ENCODE peak calls at places on chromosomes 12 and 14, in ten cellular contexts. I, H, U, B, A, K, W, S, X and E are unnamed samples.

GRCh38 chr12:123949118-123949774 is 23.4 kb downstream of the CCDC92 start:
- DNase-seq in W (no peak), S (no peak), B (peak), U (no peak), K (no peak), I (no peak), A (peak), H (no peak), X (no peak), E (no peak)

GRCh38 chr12:92827836-92828431 is 101.2 kb downstream of the EEA1 start:
- DNase-seq in W (peak), H (peak), A (peak), X (no peak), S (peak), I (peak), U (peak), K (peak), B (no peak), E (peak)

GRCh38 chr14:65491274-65491673 is 78.7 kb downstream of the FUT8 start:
- DNase-seq in S (no peak), X (no peak), K (no peak), W (no peak), B (no peak), I (no peak), H (no peak), U (no peak), A (no peak), E (no peak)

GRCh38 chr12:29569392-29569791 is 71.9 kb upstream of the OVCH1 start:
- DNase-seq in I (no peak), S (no peak), A (no peak), W (no peak), H (no peak), U (no peak), K (peak), X (no peak), B (no peak), E (no peak)

GRCh38 chr14:37234222-37234621 is 36.5 kb downstream of the MIPOL1 start:
- DNase-seq in B (no peak), X (no peak), I (no peak), A (no peak), S (no peak), W (no peak), U (no peak), H (no peak), K (no peak), E (no peak)

GRCh38 chr12:57735198-57735855 is 3.2 kb downstream of the AGAP2 start:
- DNase-seq in K (peak), S (no peak), H (no peak), B (no peak), X (no peak), U (no peak), A (peak), I (no peak), W (no peak), E (no peak)

GRCh38 chr12:75452675-75453330 is 27.8 kb upstream of the GLIPR1 start:
- DNase-seq in K (peak), I (no peak), W (no peak), A (no peak), H (no peak), X (no peak), U (no peak), S (peak), B (no peak), E (peak)

GRCh38 chr12:28578361-28578760 is 388.1 kb downstream of the CCDC91 start:
- DNase-seq in A (no peak), S (peak), X (no peak), B (no peak), U (no peak), W (peak), K (peak), H (no peak), I (no peak), E (peak)

GRCh38 chr14:103867523-103867953 is 20.2 kb upstream of the PPP1R13B start:
- DNase-seq in B (no peak), A (no peak), I (no peak), S (no peak), K (no peak), U (no peak), X (no peak), H (no peak), W (no peak), E (no peak)

GRCh38 chr12:117134059-117134458 is 34.8 kb upstream of the TESC start:
- DNase-seq in A (no peak), B (no peak), K (peak), U (peak), I (no peak), H (no peak), W (no peak), S (no peak), X (no peak), E (peak)

GRCh38 chr12:109144224-109144623 is 27.8 kb downstream of the ACACB start:
- DNase-seq in W (no peak), U (no peak), H (no peak), I (no peak), B (no peak), A (no peak), S (no peak), X (no peak), K (no peak), E (no peak)

GRCh38 chr12:124673881-124674617 is 106.6 kb upstream of the NCOR2 start:
- DNase-seq in S (no peak), X (no peak), B (no peak), A (no peak), W (no peak), H (no peak), I (no peak), U (no peak), K (no peak), E (no peak)

GRCh38 chr12:130948136-130948535 is 5.6 kb upstream of the ADGRD1 start:
- DNase-seq in U (no peak), K (no peak), W (no peak), S (no peak), I (no peak), X (no peak), B (no peak), H (no peak), A (peak), E (no peak)

GRCh38 chr12:67797316-67797741 is 148.8 kb downstream of the DYRK2 start:
- DNase-seq in W (no peak), A (no peak), B (no peak), X (no peak), H (no peak), I (no peak), S (peak), U (no peak), K (peak), E (no peak)

GRCh38 chr12:47214771-47215170 is 135.0 kb upstream of the AMIGO2 start:
- DNase-seq in U (no peak), I (no peak), W (no peak), K (no peak), A (no peak), H (no peak), S (no peak), X (no peak), B (no peak), E (no peak)

GRCh38 chr12:27539191-27539631 is 15.2 kb downstream of the PPFIBP1 start:
- DNase-seq in B (no peak), H (no peak), K (peak), X (no peak), A (no peak), S (peak), I (no peak), U (no peak), W (peak), E (peak)

DNA sequence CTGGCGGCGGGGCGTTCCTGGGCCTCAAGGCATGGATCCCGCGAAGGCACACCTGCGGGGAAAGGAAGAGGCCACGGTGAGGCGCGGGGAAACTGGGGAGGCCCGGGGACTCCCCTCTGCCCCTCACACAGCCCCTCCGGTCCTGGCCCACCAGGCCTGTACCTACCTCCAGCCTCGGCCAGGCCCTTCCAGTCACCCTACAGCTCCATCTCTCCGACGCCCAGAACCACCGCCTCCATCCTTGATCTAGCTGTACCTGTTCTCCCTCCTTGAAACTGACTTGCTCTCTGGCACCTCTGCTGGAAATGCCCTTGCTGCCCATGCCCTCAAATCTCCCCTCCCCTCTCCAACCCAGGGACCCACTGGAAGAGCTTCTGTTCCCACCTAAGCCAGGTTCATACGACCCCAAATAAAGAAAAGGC is 1.7 kb downstream of the ANKRD9 start:
- DNase-seq in K (no peak), A (no peak), S (no peak), I (no peak), W (no peak), U (no peak), X (no peak), H (no peak), B (peak), E (no peak)
- H3K4me3 ChIP-seq in K (no peak), A (no peak), S (no peak), I (no peak), W (no peak), U (no peak), X (no peak), H (peak), B (no peak), E (no peak)

GRCh38 chr14:100164808-100165207 is 5.4 kb upstream of the DEGS2 start:
- DNase-seq in U (no peak), W (no peak), B (no peak), X (no peak), A (no peak), I (no peak), S (no peak), K (no peak), H (no peak), E (no peak)

GRCh38 chr14:100165376-100165775 is 5.9 kb upstream of the DEGS2 start:
- DNase-seq in W (no peak), B (no peak), K (no peak), A (no peak), I (no peak), U (no peak), H (no peak), X (no peak), S (no peak), E (peak)

GRCh38 chr14:100168515-100168914 is 9.1 kb upstream of the DEGS2 start:
- DNase-seq in B (no peak), W (no peak), S (no peak), I (no peak), H (no peak), X (no peak), U (no peak), K (no peak), A (no peak), E (no peak)

GRCh38 chr14:100170880-100171279 is 11.4 kb upstream of the DEGS2 start:
- DNase-seq in A (no peak), W (no peak), S (no peak), U (no peak), I (no peak), B (no peak), X (no peak), H (no peak), K (no peak), E (no peak)

GRCh38 chr14:100165825-100166520 is 6.5 kb upstream of the DEGS2 start:
- DNase-seq in S (no peak), X (no peak), A (no peak), H (no peak), U (no peak), W (no peak), B (no peak), K (no peak), I (no peak), E (no peak)
- H3K4me3 ChIP-seq in S (no peak), X (peak), A (no peak), H (no peak), U (peak), W (no peak), B (peak), K (peak), I (peak), E (no peak)

DNA sequence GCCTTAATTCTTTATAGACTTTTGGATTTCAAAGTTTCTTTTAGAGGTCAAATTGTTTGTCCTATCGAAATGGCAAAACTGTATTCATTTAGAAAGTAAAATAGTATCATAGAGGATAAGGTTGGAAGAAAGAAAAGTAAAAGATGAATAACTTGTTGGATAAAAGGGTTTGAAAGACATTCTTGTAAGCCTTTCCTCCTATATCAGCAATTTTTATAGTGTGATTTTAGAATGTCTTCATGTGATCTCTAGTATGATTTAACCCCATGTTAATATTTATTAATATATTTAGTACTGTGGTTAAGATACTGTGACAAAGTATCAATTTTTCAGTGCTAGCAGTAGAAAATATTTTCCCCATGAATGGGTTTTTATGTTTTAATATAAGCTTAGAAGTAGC is 4.5 kb downstream of the ARF6 start:
- DNase-seq in X (no peak), H (no peak), U (no peak), B (no peak), I (no peak), W (no peak), K (no peak), A (no peak), S (no peak), E (no peak)
- H3K4me3 ChIP-seq in X (no peak), H (peak), U (no peak), B (peak), I (no peak), W (no peak), K (peak), A (peak), S (no peak), E (no peak)

GRCh38 chr14:33686856-33687255 is 264.0 kb downstream of the EGLN3 start:
- DNase-seq in W (no peak), A (no peak), X (no peak), U (no peak), K (no peak), H (no peak), B (no peak), I (no peak), S (no peak), E (no peak)

GRCh38 chr14:33686218-33686617 is 264.7 kb downstream of the EGLN3 start:
- DNase-seq in U (no peak), A (no peak), I (no peak), X (no peak), B (no peak), K (peak), S (peak), H (no peak), W (peak), E (peak)

GRCh38 chr14:33685026-33685425 is 265.8 kb downstream of the EGLN3 start:
- DNase-seq in I (no peak), B (no peak), A (no peak), S (no peak), U (no peak), K (no peak), W (no peak), H (no peak), X (no peak), E (no peak)

GRCh38 chr14:33682746-33683145 is 268.1 kb downstream of the EGLN3 start:
- DNase-seq in B (peak), A (no peak), K (peak), H (peak), W (peak), X (peak), I (no peak), S (peak), U (no peak), E (peak)

GRCh38 chr14:33685698-33686097 is 265.2 kb downstream of the EGLN3 start:
- DNase-seq in U (no peak), A (no peak), H (no peak), S (no peak), X (no peak), W (no peak), B (no peak), I (no peak), K (no peak), E (no peak)
- H3K4me3 ChIP-seq in U (no peak), A (no peak), H (no peak), S (no peak), X (no peak), W (no peak), B (no peak), I (no peak), K (no peak), E (no peak)

DNA sequence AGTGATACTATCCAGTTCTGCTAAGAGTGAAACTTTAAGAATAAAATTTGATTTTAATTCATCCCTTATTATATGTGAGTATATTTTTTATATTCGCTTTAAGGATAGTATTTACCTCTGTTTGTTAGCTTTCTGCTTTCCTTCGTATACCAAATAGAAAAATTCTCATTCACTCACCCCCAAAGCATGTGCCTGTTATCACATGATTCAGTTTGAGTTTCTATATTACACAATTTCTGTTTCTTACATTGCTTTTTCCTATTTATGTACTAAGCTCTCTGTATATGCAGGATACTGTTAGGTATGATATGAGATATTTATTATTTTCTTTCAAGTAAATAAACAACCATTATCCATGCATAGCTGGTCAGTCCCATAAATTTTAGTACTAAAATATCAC is 275.2 kb downstream of the FBXL14 start:
- DNase-seq in X (no peak), U (no peak), I (no peak), H (no peak), B (no peak), K (peak), S (peak), W (no peak), A (no peak), E (peak)
- H3K4me3 ChIP-seq in X (no peak), U (no peak), I (no peak), H (no peak), B (no peak), K (peak), S (no peak), W (no peak), A (no peak), E (no peak)